ENCODE peak calls at places on chromosomes 16 and 17, in four cellular contexts. H is breast epithelium, T is tibial nerve, G is right lobe of liver. E is an unnamed sample.

GRCh38 chr17:82752371-82753200 is 721 bp downstream of the TBCD start:
- DNase-seq in T (no peak), H (no peak), G (peak), E (no peak)

GRCh38 chr17:676060-676745 is 38.4 kb downstream of the VPS53 start:
- DNase-seq in T (no peak), H (peak), G (no peak), E (no peak)

GRCh38 chr16:89190150-89190958 is 10.0 kb downstream of the SLC22A31 start:
- DNase-seq in T (no peak), H (no peak), G (peak), E (no peak)

GRCh38 chr17:33647976-33648375 is 354.9 kb upstream of the ASIC2 start:
- DNase-seq in G (no peak), H (peak), T (no peak), E (no peak)

GRCh38 chr16:1613728-1614225 is 1.6 kb downstream of the CRAMP1 start:
- DNase-seq in H (no peak), T (no peak), G (peak), E (peak)

GRCh38 chr16:31451201-31451600 is 8.1 kb upstream of the ARMC5 start:
- DNase-seq in H (no peak), G (no peak), T (no peak), E (no peak)

GRCh38 chr16:50335198-50335958 is 33.4 kb downstream of the BRD7 start:
- DNase-seq in G (no peak), H (no peak), T (no peak), E (no peak)

GRCh38 chr16:1300664-1301476 is 8.6 kb upstream of the UBE2I start:
- DNase-seq in T (no peak), H (peak), G (peak), E (peak)

GRCh38 chr16:5633845-5634440 is 536.3 kb upstream of the EEF2KMT start:
- DNase-seq in H (no peak), T (no peak), G (no peak), E (no peak)

GRCh38 chr17:73365203-73365933 is 53.6 kb upstream of the CDC42EP4 start:
- DNase-seq in H (no peak), G (no peak), T (no peak), E (no peak)

GRCh38 chr16:31880322-31880979 is 6.8 kb downstream of the ZNF267 start:
- DNase-seq in T (no peak), H (no peak), G (no peak), E (no peak)

GRCh38 chr17:78748730-78749317 is 33.2 kb downstream of the CYTH1 start:
- DNase-seq in H (peak), G (peak), T (peak), E (peak)

GRCh38 chr17:58318627-58319180 is 9.9 kb downstream of the TSPOAP1 start:
- DNase-seq in G (peak), T (no peak), H (no peak), E (no peak)

GRCh38 chr16:31452631-31453106 is 6.6 kb upstream of the ARMC5 start:
- DNase-seq in H (no peak), T (no peak), G (no peak), E (no peak)

GRCh38 chr16:74029122-74029805 is 267.4 kb upstream of the PSMD7 start:
- DNase-seq in G (no peak), H (no peak), T (no peak), E (no peak)

GRCh38 chr16:89738538-89739317 is 17.4 kb downstream of the ZNF276 start:
- DNase-seq in G (no peak), H (no peak), T (no peak), E (no peak)

GRCh38 chr16:49280861-49281331 is 742 bp downstream of the CBLN1 start:
- DNase-seq in G (no peak), T (no peak), H (no peak), E (no peak)

GRCh38 chr17:8060274-8060673 is 21.4 kb downstream of the ALOX15B start:
- DNase-seq in G (no peak), T (no peak), H (peak), E (peak)

GRCh38 chr16:75064403-75065148 is 52.0 kb downstream of the LDHD start:
- DNase-seq in G (peak), T (no peak), H (peak), E (peak)

GRCh38 chr16:89553733-89554132 is 6.7 kb upstream of the RPL13 start:
- DNase-seq in G (no peak), H (no peak), T (no peak), E (no peak)

GRCh38 chr16:67169011-67169451 is 1.3 kb upstream of the NOL3 start:
- DNase-seq in H (no peak), G (no peak), T (no peak), E (no peak)

GRCh38 chr16:51022852-51023251 is 128.2 kb downstream of the SALL1 start:
- DNase-seq in T (no peak), H (no peak), G (no peak), E (no peak)

GRCh38 chr16:53745753-53746258 is 41.9 kb downstream of the FTO start:
- DNase-seq in G (no peak), T (no peak), H (no peak), E (no peak)

GRCh38 chr16:75197522-75198134 is 9.3 kb downstream of the CTRB2 start:
- DNase-seq in T (no peak), G (no peak), H (no peak), E (peak)

GRCh38 chr17:5881849-5882248 is 188.3 kb upstream of the WSCD1 start:
- DNase-seq in T (no peak), G (no peak), H (no peak), E (no peak)

GRCh38 chr16:1863681-1864460 is 8.1 kb downstream of the MEIOB start:
- DNase-seq in H (no peak), T (no peak), G (no peak), E (no peak)

GRCh38 chr17:45228121-45228941 is 6.6 kb downstream of the FMNL1 start:
- DNase-seq in T (no peak), H (no peak), G (no peak), E (no peak)

GRCh38 chr16:87060026-87060986 is 256.9 kb downstream of the C16orf95 start:
- DNase-seq in H (no peak), T (no peak), G (no peak), E (no peak)

GRCh38 chr16:928526-928925 is 42.3 kb downstream of the LMF1 start:
- DNase-seq in T (no peak), G (no peak), H (no peak), E (no peak)

GRCh38 chr16:86553356-86553755 is 1.7 kb downstream of the MTHFSD start:
- DNase-seq in G (no peak), T (no peak), H (no peak), E (no peak)

GRCh38 chr16:46926470-46927225 is 42.5 kb downstream of the GPT2 start:
- DNase-seq in H (no peak), T (no peak), G (no peak), E (no peak)

GRCh38 chr17:56681561-56682266 is 88.2 kb downstream of the NOG start:
- DNase-seq in T (no peak), G (no peak), H (no peak), E (no peak)

GRCh38 chr17:50511058-50511457 is 2.8 kb downstream of the MYCBPAP start:
- DNase-seq in H (no peak), T (no peak), G (no peak), E (no peak)

GRCh38 chr16:88435437-88436355 is 17.4 kb upstream of the ZFPM1 start:
- DNase-seq in H (no peak), T (no peak), G (no peak), E (no peak)

GRCh38 chr17:30808785-30809286 is 15.7 kb downstream of the CRLF3 start:
- DNase-seq in G (no peak), T (no peak), H (no peak), E (no peak)

GRCh38 chr17:988561-988960 is 8.4 kb upstream of the TIMM22 start:
- DNase-seq in G (no peak), T (no peak), H (no peak), E (no peak)

GRCh38 chr16:86515420-86515779 is 5.1 kb downstream of the FOXF1 start:
- DNase-seq in T (no peak), H (no peak), G (no peak), E (no peak)

GRCh38 chr16:17238285-17239028 is 232.3 kb downstream of the XYLT1 start:
- DNase-seq in T (no peak), G (no peak), H (no peak), E (no peak)

GRCh38 chr17:7673239-7673638 is 14.1 kb downstream of the TP53 start:
- DNase-seq in G (no peak), H (no peak), T (no peak), E (peak)

GRCh38 chr16:52050418-52050817 is 496.5 kb downstream of the TOX3 start:
- DNase-seq in H (no peak), G (peak), T (no peak), E (no peak)

GRCh38 chr17:80248001-80248893 is 12.4 kb upstream of the RNF213 start:
- DNase-seq in T (no peak), G (no peak), H (no peak), E (no peak)
- TF ChIP-seq POLR2A in T (no peak), G (no peak), H (no peak), E (no peak)

GRCh38 chr17:61867033-61867432 is 3.7 kb upstream of the BRIP1 start:
- DNase-seq in T (no peak), G (no peak), H (no peak), E (no peak)

GRCh38 chr17:61862105-61862574 is 1.2 kb downstream of the BRIP1 start:
- DNase-seq in H (no peak), G (no peak), T (no peak), E (no peak)

GRCh38 chr17:61863801-61864126 is 436 bp upstream of the BRIP1 start:
- DNase-seq in G (no peak), H (no peak), T (no peak), E (no peak)

GRCh38 chr17:61868074-61868473 is 4.7 kb upstream of the BRIP1 start:
- DNase-seq in T (no peak), G (no peak), H (no peak), E (no peak)

GRCh38 chr17:61862975-61863800 is at the start of gene BRIP1:
- DNase-seq in H (peak), T (peak), G (peak), E (peak)
- TF ChIP-seq POLR2A in H (no peak), T (no peak), G (peak), E (no peak)

DNA sequence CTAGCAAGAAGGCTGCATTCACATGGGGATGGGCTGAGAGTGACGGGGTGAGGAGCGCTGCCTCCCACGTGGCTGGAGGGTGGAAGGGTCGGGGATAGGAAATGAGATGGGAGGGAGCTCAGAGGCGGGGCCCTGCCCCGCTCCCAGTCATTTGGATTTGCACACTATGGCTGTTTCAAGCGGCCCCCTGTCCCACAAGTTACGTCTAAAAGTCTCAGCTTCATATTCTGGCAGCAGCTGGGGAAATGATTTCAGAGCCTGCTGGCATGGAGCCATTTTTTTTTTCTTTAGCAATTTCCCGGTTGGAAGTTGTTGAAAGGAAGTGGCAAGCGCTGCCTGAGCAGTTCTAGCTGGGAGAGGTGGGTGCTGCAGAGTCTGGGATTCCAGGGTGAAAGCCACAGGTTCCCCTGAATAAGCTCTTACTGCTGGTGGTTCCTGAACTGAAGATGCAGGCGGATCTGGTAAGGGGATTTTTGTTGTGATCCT is 70.9 kb upstream of the LGALS9 start:
- DNase-seq in T (peak), G (peak), H (no peak), E (peak)
- TF ChIP-seq POLR2A in T (no peak), G (no peak), H (no peak), E (no peak)

GRCh38 chr17:27651411-27652345 is 20.7 kb downstream of the LGALS9 start:
- DNase-seq in G (peak), H (peak), T (peak), E (peak)
- TF ChIP-seq POLR2A in G (no peak), H (no peak), T (no peak), E (no peak)

GRCh38 chr17:10243905-10244844 is 45.8 kb upstream of the GAS7 start:
- DNase-seq in G (no peak), H (no peak), T (no peak), E (no peak)
- TF ChIP-seq POLR2A in G (no peak), H (no peak), T (no peak), E (no peak)

E was measured in stomach.